ENCODE peak calls at places on chromosomes 4 and X, in seven cellular contexts. S is pancreas; L is PC-3; N is K562; E is endothelial cell of umbilical vein; B is MM.1S; T is CD4-positive, alpha-beta memory T cell. X is an unnamed sample.
A peak's percentile ranks its signal among the peaks of the same experiment; 100 is the strongest.

GRCh38 chrX:13215729-13216128 is 104.1 kb downstream of the ATXN3L start:
- DNase-seq in N (no peak), B (no peak), S (no peak), E (no peak), T (no peak), L (peak; percentile 44), X (no peak)

GRCh38 chrX:44144491-44144890 is 171.3 kb upstream of the NDP start:
- DNase-seq in S (no peak), N (no peak), T (no peak), L (no peak), E (no peak), B (no peak), X (no peak)

GRCh38 chr4:71449878-71450277 is 111.1 kb downstream of the SLC4A4 start:
- DNase-seq in L (no peak), N (no peak), B (no peak), E (no peak), T (no peak), S (no peak), X (no peak)

GRCh38 chr4:56261027-56261426 is 126.3 kb downstream of the AASDH start:
- DNase-seq in E (no peak), S (no peak), L (no peak), T (peak; percentile 2), B (no peak), N (no peak), X (no peak)

GRCh38 chrX:33183366-33183765 is 28.0 kb downstream of the DMD start:
- DNase-seq in N (no peak), B (peak; percentile 92), L (no peak), E (peak; percentile 81), S (peak; percentile 53), T (no peak), X (no peak)

GRCh38 chr4:155489261-155489660 is 112.5 kb upstream of the MAP9 start:
- DNase-seq in T (no peak), E (no peak), B (no peak), S (no peak), L (no peak), N (no peak), X (no peak)

GRCh38 chrX:110224926-110225617 is 92.8 kb downstream of the AMMECR1 start:
- DNase-seq in L (no peak), T (no peak), S (no peak), E (no peak), N (no peak), B (no peak), X (no peak)

GRCh38 chr4:88672987-88673386 is 24.6 kb downstream of the NAP1L5 start:
- DNase-seq in L (peak; percentile 46), E (peak; percentile 65), S (no peak), B (peak; percentile 21), N (peak; percentile 19), T (peak; percentile 12), X (no peak)

GRCh38 chrX:154409222-154409871 is at the start of gene DNASE1L1:
- DNase-seq in T (no peak), E (peak; percentile 92), N (peak; percentile 81), L (peak; percentile 91), S (peak; percentile 82), B (peak; percentile 69), X (no peak)

GRCh38 chr4:88804234-88804633 is 106.6 kb upstream of the NAP1L5 start:
- DNase-seq in S (no peak), L (no peak), N (no peak), E (no peak), T (no peak), B (no peak), X (no peak)

GRCh38 chr4:171025776-171026175 is 787.4 kb upstream of the GALNTL6 start:
- DNase-seq in E (no peak), B (no peak), L (peak; percentile 70), N (no peak), S (no peak), T (no peak), X (no peak)

GRCh38 chr4:189548484-189549160 is 392.1 kb upstream of the FRG1 start:
- DNase-seq in N (no peak), L (no peak), T (no peak), S (no peak), B (no peak), E (no peak), X (no peak)

GRCh38 chrX:151801980-151802379 is 67.4 kb downstream of the CNGA2 start:
- DNase-seq in T (no peak), N (no peak), B (no peak), L (no peak), E (peak; percentile 8), S (no peak), X (no peak)

GRCh38 chr4:33381806-33382205 is 2661.6 kb downstream of the PCDH7 start:
- DNase-seq in S (no peak), L (peak; percentile 92), B (no peak), N (no peak), E (no peak), T (no peak), X (no peak)
- H3K27me3 ChIP-seq in S (no peaks in the 10 kb centered on the region), L (no peaks in the 10 kb centered on the region), B (no peaks in the 10 kb centered on the region), N (no peaks in the 10 kb centered on the region), E (no peaks in the 10 kb centered on the region), T (no peaks in the 10 kb centered on the region), X (no peaks in the 10 kb centered on the region)

DNA sequence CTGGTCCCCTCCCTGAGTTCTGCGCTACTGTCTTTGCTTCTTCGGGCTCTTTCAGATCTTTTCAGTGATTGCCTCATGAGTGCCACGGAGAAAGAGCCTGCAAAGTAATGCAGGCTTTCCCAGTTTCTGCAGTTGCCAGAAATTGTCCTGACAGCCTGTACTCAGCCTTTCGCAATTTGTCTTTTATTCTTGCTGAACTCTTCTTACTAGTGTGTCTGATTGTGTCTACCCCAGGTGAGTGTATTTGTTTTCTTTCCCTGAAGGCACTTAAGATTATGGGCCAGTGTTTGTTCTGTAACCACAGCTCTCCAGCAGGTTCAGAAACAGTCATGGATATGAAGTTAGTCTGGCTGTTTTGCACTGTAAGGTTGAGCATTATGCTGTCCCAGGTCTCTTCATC is 47.1 kb downstream of the FAM193A start:
- DNase-seq in L (peak; percentile 75), N (no peak), B (no peak), E (no peak), T (no peak), S (no peak), X (no peak)
- H3K27ac ChIP-seq in L (peak overlapping the region; percentile 31), N (no peak overlapping the region), B (no peak overlapping the region), E (no peak overlapping the region), T (no peak overlapping the region), S (no peak overlapping the region), X (no peak overlapping the region)

GRCh38 chrX:143788265-143788664 is 67.7 kb upstream of the SPANXN2 start:
- DNase-seq in E (no peak), N (no peak), B (peak; percentile 16), T (no peak), S (no peak), L (peak; percentile 63), X (no peak)
- H3K9me3 ChIP-seq in E (no peaks in the 10 kb centered on the region), N (no peaks in the 10 kb centered on the region), B (no peaks in the 10 kb centered on the region), T (no peaks in the 10 kb centered on the region), S (no peaks in the 10 kb centered on the region), L (no peaks in the 10 kb centered on the region), X (no peaks in the 10 kb centered on the region)

GRCh38 chrX:111823703-111824102 is 52.3 kb upstream of the TRPC5OS start:
- DNase-seq in L (no peak), E (no peak), S (no peak), T (no peak), B (no peak), N (no peak), X (no peak)
- H3K27me3 ChIP-seq in L (no peaks in the 10 kb centered on the region), E (no peaks in the 10 kb centered on the region), S (no peaks in the 10 kb centered on the region), T (no peaks in the 10 kb centered on the region), B (no peaks in the 10 kb centered on the region), N (no peaks in the 10 kb centered on the region), X (no peaks in the 10 kb centered on the region)

GRCh38 chrX:130121505-130121800 is 11.2 kb upstream of the ELF4 start:
- DNase-seq in S (no peak), B (no peak), E (no peak), N (peak; percentile 29), T (no peak), L (no peak), X (no peak)

GRCh38 chrX:130118941-130119640 is 8.8 kb upstream of the ELF4 start:
- DNase-seq in N (no peak), B (no peak), T (no peak), L (no peak), E (no peak), S (no peak), X (no peak)

GRCh38 chrX:130118396-130118795 is 8.1 kb upstream of the ELF4 start:
- DNase-seq in S (no peak), N (no peak), E (peak; percentile 88), T (no peak), L (peak; percentile 77), B (no peak), X (no peak)

GRCh38 chrX:130120321-130120731 is 10.0 kb upstream of the ELF4 start:
- DNase-seq in T (no peak), N (no peak), B (no peak), S (no peak), L (no peak), E (peak; percentile 45), X (no peak)

DNA sequence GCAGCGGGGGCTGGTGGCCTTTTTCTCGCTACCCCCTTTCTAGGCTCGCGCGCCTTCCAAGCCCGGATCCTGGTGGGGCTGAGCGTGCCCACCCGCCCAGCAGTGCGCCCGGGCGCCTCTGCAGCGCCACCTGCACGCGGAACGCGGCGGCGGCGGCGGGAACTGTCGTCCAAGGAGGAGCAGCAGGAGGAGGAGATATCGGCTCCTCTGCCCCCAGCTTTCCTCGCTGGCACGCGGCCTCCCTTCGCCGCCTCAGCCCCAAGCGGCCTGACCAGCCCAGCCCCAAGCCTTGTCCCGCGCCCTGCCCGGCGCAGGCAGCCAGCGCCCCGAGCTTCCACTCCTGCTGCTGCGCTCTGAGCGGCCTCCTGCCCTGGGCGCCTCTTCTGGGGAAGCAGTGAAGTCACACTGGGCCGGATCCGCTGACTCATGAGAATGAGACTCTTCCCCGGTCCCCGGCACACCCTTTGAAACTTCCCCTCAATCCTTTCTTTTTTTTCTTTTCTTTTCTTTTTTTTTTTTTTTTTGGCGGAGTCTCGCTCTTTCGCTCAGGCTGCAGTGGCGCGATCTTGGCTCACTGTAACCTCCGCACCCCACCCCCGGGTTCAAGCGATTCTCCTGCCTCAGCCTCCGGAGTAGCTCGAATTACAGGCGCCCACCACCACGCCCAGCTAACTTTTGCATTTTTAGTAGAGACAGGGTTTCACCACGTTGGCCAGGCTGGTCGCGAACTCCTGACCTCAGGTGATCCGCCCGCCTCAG is 10.6 kb upstream of the ELF4 start:
- DNase-seq in T (peak; percentile 68), S (peak; percentile 59), L (peak; percentile 54), E (peak; percentile 75), B (peak; percentile 58), N (peak; percentile 74), X (peak; percentile 54)
- H3K27ac ChIP-seq in T (peak overlapping the region; percentile 21), S (no peak overlapping the region), L (peak overlapping the region; percentile 43), E (peak overlapping the region; percentile 82), B (peak overlapping the region; percentile 32), N (peak overlapping the region; percentile 86), X (no peak overlapping the region)

GRCh38 chrX:68717196-68717595 is 69.7 kb downstream of the STARD8 start:
- DNase-seq in S (no peak), T (no peak), N (no peak), E (no peak), B (no peak), L (no peak), X (no peak)
- H3K9me3 ChIP-seq in S (no peaks in the 10 kb centered on the region), T (no peaks in the 10 kb centered on the region), N (no peaks in the 10 kb centered on the region), E (no peaks in the 10 kb centered on the region), B (no peaks in the 10 kb centered on the region), L (no peaks in the 10 kb centered on the region), X (no peaks in the 10 kb centered on the region)

DNA sequence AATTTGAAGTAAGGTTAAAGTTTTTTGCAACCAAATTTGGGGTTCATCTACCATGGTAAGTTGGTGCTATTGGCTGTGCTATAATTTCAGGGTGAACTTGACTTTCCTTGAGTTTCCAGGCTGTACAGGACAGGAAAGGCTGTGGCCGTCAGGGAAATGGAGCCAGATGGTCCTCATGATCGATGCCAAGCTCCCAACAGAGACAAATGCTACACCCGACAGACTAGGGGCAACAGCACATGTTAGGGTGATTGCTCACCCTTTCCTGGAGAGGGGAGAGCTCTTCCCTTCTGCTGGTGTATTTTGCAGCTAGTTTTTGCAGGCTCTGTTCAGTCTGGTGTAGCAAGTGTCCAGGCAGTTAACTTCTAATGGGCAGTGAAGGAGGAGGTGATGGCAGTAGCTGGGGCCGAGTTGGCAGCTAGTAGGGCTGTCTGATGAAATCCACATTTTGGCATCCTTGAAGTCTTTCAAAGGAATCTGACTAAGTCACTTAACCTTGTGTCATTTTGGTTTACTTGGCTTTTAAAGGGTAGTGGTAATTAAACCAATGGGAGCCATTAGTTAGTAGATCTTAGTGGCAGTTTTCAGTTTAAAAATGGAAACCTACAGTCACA is 47.8 kb downstream of the GAB1 start:
- DNase-seq in B (no peak), T (no peak), N (no peak), E (peak; percentile 65), S (no peak), L (no peak), X (no peak)
- H3K27me3 ChIP-seq in B (no peaks in the 10 kb centered on the region), T (no peaks in the 10 kb centered on the region), N (no peaks in the 10 kb centered on the region), E (no peaks in the 10 kb centered on the region), S (no peaks in the 10 kb centered on the region), L (no peaks in the 10 kb centered on the region), X (no peaks in the 10 kb centered on the region)

X was measured in CD4-positive, alpha-beta T cell.